ENCODE peak calls at places on chromosomes 16 and 17, in four cellular contexts. I, M, P and W are unnamed samples.

GRCh38 chr16:7025616-7026190 is 306.9 kb upstream of the RBFOX1 start:
- DNase-seq in I (peak), M (peak), P (peak), W (peak)

GRCh38 chr16:79334127-79334526 is 266.4 kb downstream of the MAF start:
- DNase-seq in I (no peak), M (peak), P (no peak), W (peak)

GRCh38 chr17:1060991-1061390 is 64.1 kb downstream of the TIMM22 start:
- DNase-seq in I (no peak), M (no peak), P (peak), W (no peak)

GRCh38 chr17:41082565-41083136 is 1.3 kb upstream of the KRTAP4-7 start:
- DNase-seq in I (no peak), M (no peak), P (no peak), W (no peak)

GRCh38 chr16:1929105-1929504 is 10.9 kb upstream of the HS3ST6 start:
- DNase-seq in I (no peak), M (no peak), P (no peak), W (no peak)

GRCh38 chr17:17024778-17025300 is 17.4 kb upstream of the MPRIP start:
- DNase-seq in I (no peak), M (no peak), P (no peak), W (no peak)

GRCh38 chr16:88611220-88611821 is 27.1 kb upstream of the IL17C start:
- DNase-seq in I (no peak), M (no peak), P (no peak), W (peak)

GRCh38 chr17:48814504-48814903 is 2.5 kb downstream of the TTLL6 start:
- DNase-seq in I (no peak), M (peak), P (peak), W (peak)

GRCh38 chr17:29112780-29113295 is 67.4 kb downstream of the MYO18A start:
- DNase-seq in I (no peak), M (no peak), P (peak), W (no peak)

GRCh38 chr16:90057738-90058173 is 19.4 kb downstream of the PRDM7 start:
- DNase-seq in I (no peak), M (no peak), P (no peak), W (no peak)

GRCh38 chr16:48231675-48232214 is 12.4 kb upstream of the LONP2 start:
- DNase-seq in I (no peak), M (peak), P (no peak), W (peak)

GRCh38 chr16:14007460-14007859 is 63.7 kb upstream of the MRTFB start:
- DNase-seq in I (no peak), M (no peak), P (no peak), W (no peak)

GRCh38 chr16:1899641-1900451 is 18.4 kb downstream of the HS3ST6 start:
- DNase-seq in I (no peak), M (no peak), P (no peak), W (no peak)

GRCh38 chr17:51461578-51462004 is 201.2 kb downstream of the UTP18 start:
- DNase-seq in I (peak), M (peak), P (peak), W (peak)

GRCh38 chr17:41666336-41666680 is 22.4 kb upstream of the EIF1 start:
- DNase-seq in I (no peak), M (peak), P (peak), W (peak)

GRCh38 chr16:56356276-56357241 is 68.8 kb downstream of the AMFR start:
- DNase-seq in I (peak), M (peak), P (peak), W (peak)

GRCh38 chr17:752620-753219 is 656 bp upstream of the GEMIN4 start:
- DNase-seq in I (no peak), M (no peak), P (peak), W (no peak)

GRCh38 chr17:4230142-4230541 is 33.6 kb downstream of the ANKFY1 start:
- DNase-seq in I (no peak), M (no peak), P (peak), W (no peak)

GRCh38 chr16:6918661-6919060 is 414.0 kb upstream of the RBFOX1 start:
- DNase-seq in I (no peak), M (no peak), P (no peak), W (no peak)

GRCh38 chr16:75075688-75076268 is 40.8 kb downstream of the LDHD start:
- DNase-seq in I (no peak), M (no peak), P (no peak), W (no peak)

GRCh38 chr16:637081-638018 is 1.2 kb upstream of the METTL26 start:
- DNase-seq in I (peak), M (peak), P (peak), W (peak)

GRCh38 chr17:57551321-57552079 is 193.6 kb downstream of the CCDC182 start:
- DNase-seq in I (no peak), M (no peak), P (no peak), W (no peak)

GRCh38 chr17:18319604-18320256 is 4.6 kb downstream of the SMCR8 start:
- DNase-seq in I (no peak), M (no peak), P (no peak), W (peak)

GRCh38 chr16:11884035-11884434 is 31.7 kb downstream of the GSPT1 start:
- DNase-seq in I (no peak), M (no peak), P (no peak), W (no peak)

GRCh38 chr16:25135239-25135878 is 23.8 kb downstream of the LCMT1 start:
- DNase-seq in I (no peak), M (no peak), P (no peak), W (no peak)

GRCh38 chr17:76781056-76781982 is 43.4 kb downstream of the MFSD11 start:
- DNase-seq in I (no peak), M (no peak), P (no peak), W (no peak)